ENCODE peak calls at places on chromosomes 16 and 17, in eight cellular contexts. Z, R, K, M, C, Q, T and P are unnamed samples.

GRCh38 chr16:11759163-11759834 is 16.6 kb upstream of the TXNDC11 start:
- DNase-seq in Z (no peak), R (no peak), K (no peak), M (no peak), C (no peak), Q (no peak), T (no peak), P (no peak)

GRCh38 chr16:83675136-83675535 is 132.6 kb upstream of the HSBP1 start:
- DNase-seq in Z (no peak), R (no peak), K (no peak), M (no peak), C (no peak), Q (no peak), T (no peak), P (peak; percentile 10)

GRCh38 chr17:29760771-29761682 is 138.3 kb upstream of the CORO6 start:
- DNase-seq in Z (peak; percentile 94), R (peak; percentile 96), K (peak; percentile 65), M (peak; percentile 95), C (peak; percentile 88), Q (peak; percentile 96), T (peak; percentile 43), P (peak; percentile 89)

GRCh38 chr16:75271441-75272096 is 20.1 kb upstream of the BCAR1 start:
- DNase-seq in Z (no peak), R (no peak), K (peak; percentile 15), M (no peak), C (no peak), Q (no peak), T (no peak), P (no peak)

GRCh38 chr17:48719642-48720262 is 2.6 kb downstream of the PRAC1 start:
- DNase-seq in Z (no peak), R (no peak), K (no peak), M (no peak), C (peak; percentile 93), Q (peak; percentile 47), T (no peak), P (no peak)

GRCh38 chr16:57141822-57142631 is 43.8 kb downstream of the PSME3IP1 start:
- DNase-seq in Z (no peak), R (peak; percentile 55), K (no peak), M (peak; percentile 64), C (no peak), Q (peak; percentile 17), T (no peak), P (no peak)

GRCh38 chr16:8655184-8655717 is 19.2 kb upstream of the ABAT start:
- DNase-seq in Z (no peak), R (peak; percentile 65), K (no peak), M (no peak), C (peak; percentile 63), Q (no peak), T (no peak), P (peak; percentile 63)

GRCh38 chr17:41332239-41332638 is 16.7 kb upstream of the KRTAP17-1 start:
- DNase-seq in Z (no peak), R (no peak), K (no peak), M (no peak), C (no peak), Q (no peak), T (no peak), P (no peak)

GRCh38 chr17:75364078-75364477 is 41.4 kb downstream of the GRB2 start:
- DNase-seq in Z (no peak), R (no peak), K (peak; percentile 61), M (no peak), C (no peak), Q (no peak), T (peak; percentile 48), P (peak; percentile 62)

GRCh38 chr17:55451203-55451641 is 29.6 kb upstream of the MMD start:
- DNase-seq in Z (no peak), R (no peak), K (no peak), M (no peak), C (no peak), Q (no peak), T (no peak), P (peak; percentile 70)

GRCh38 chr17:5555254-5555653 is 29.1 kb downstream of the NLRP1 start:
- DNase-seq in Z (no peak), R (no peak), K (peak; percentile 62), M (no peak), C (no peak), Q (no peak), T (peak; percentile 33), P (peak; percentile 82)

GRCh38 chr16:8694795-8695194 is 20.4 kb downstream of the ABAT start:
- DNase-seq in Z (no peak), R (no peak), K (no peak), M (no peak), C (no peak), Q (no peak), T (no peak), P (no peak)

GRCh38 chr17:75535119-75535537 is 9.6 kb downstream of the LLGL2 start:
- DNase-seq in Z (no peak), R (peak; percentile 87), K (no peak), M (no peak), C (no peak), Q (no peak), T (no peak), P (no peak)

GRCh38 chr17:21165922-21166598 is 39.3 kb downstream of the DHRS7B start:
- DNase-seq in Z (peak; percentile 89), R (no peak), K (no peak), M (no peak), C (no peak), Q (no peak), T (no peak), P (no peak)

GRCh38 chr16:51939371-51940005 is 607.5 kb downstream of the TOX3 start:
- DNase-seq in Z (no peak), R (no peak), K (no peak), M (no peak), C (no peak), Q (peak; percentile 68), T (no peak), P (no peak)

DNA sequence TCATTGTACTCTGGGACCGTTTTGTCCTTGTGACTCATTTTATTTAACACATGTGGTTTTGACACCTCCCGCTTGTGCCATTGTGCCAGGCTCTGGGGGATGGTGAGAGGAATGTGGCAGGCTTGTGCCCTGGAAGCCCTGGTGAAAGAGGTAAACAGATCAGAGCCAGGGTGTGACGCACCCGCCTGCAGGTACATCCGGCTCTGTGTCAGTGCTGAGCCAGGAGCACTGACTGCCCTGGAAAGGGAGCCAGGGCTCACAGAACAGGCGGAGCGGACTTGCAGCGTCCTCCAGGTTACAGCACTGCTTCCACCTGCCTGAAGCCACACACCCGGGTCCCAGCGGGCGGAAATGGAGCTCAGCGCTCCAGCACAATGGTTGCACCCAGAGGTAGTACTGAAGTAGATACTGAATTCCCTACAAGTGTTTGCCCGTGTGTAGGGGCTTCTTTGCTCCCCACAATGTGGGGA is 30.6 kb downstream of the CDRT15 start:
- DNase-seq in Z (peak; percentile 95), R (peak; percentile 72), K (peak; percentile 94), M (peak; percentile 86), C (peak; percentile 34), Q (no peak), T (no peak), P (no peak)
- TF ChIP-seq CTCF in Z (no peak), R (no peak), K (no peak), M (no peak), C (no peak), Q (no peak), T (no peak), P (no peak)

DNA sequence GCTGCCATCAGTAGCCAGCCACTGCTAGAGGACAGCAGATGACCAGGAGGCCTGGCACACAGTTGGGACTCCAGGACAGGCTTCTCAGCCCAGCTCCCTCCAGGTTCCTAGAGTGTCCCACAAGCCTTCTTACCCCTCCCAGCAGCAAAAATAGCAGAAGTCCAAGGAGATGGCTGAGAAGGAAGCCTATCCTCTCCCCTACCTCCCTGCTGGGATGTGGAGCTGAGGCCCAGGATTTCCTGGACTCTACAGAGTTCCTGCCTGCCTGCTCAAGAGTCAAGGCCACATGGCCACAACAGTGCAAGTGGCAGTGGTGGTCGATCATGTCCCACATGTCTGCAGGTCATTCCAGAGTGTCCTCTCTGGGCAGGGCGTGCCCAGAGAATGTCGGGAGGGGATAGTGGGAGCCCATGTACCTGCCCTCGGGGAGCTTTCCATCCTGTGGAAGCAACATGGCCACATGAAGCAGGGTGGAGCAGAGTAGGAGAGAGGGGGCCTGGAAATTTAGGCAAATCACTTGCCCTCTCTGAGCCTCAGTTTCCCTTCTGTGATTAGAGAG is 7.7 kb upstream of the HROB start:
- DNase-seq in Z (no peak), R (no peak), K (no peak), M (no peak), C (no peak), Q (no peak), T (no peak), P (no peak)
- TF ChIP-seq CTCF in Z (no peak), R (no peak), K (no peak), M (no peak), C (no peak), Q (no peak), T (no peak), P (no peak)

GRCh38 chr17:68431661-68432071 is 25.6 kb downstream of the WIPI1 start:
- DNase-seq in Z (no peak), R (peak; percentile 67), K (no peak), M (no peak), C (peak; percentile 45), Q (peak; percentile 41), T (no peak), P (peak; percentile 50)
- TF ChIP-seq CTCF in Z (no peak), R (peak; percentile 23), K (peak; percentile 50), M (no peak), C (peak; percentile 66), Q (peak; percentile 44), T (peak; percentile 38), P (peak; percentile 34)

GRCh38 chr17:82389379-82389778 is 17.8 kb downstream of the UTS2R start:
- DNase-seq in Z (no peak), R (no peak), K (no peak), M (no peak), C (no peak), Q (no peak), T (no peak), P (no peak)

GRCh38 chr17:82388922-82389283 is 17.3 kb downstream of the UTS2R start:
- DNase-seq in Z (peak; percentile 15), R (no peak), K (no peak), M (no peak), C (no peak), Q (no peak), T (no peak), P (no peak)

GRCh38 chr17:82386881-82387498 is 15.4 kb downstream of the UTS2R start:
- DNase-seq in Z (no peak), R (no peak), K (no peak), M (no peak), C (no peak), Q (no peak), T (no peak), P (no peak)

GRCh38 chr17:82387577-82388106 is 16.1 kb downstream of the UTS2R start:
- DNase-seq in Z (peak; percentile 5), R (no peak), K (no peak), M (no peak), C (no peak), Q (no peak), T (no peak), P (no peak)

DNA sequence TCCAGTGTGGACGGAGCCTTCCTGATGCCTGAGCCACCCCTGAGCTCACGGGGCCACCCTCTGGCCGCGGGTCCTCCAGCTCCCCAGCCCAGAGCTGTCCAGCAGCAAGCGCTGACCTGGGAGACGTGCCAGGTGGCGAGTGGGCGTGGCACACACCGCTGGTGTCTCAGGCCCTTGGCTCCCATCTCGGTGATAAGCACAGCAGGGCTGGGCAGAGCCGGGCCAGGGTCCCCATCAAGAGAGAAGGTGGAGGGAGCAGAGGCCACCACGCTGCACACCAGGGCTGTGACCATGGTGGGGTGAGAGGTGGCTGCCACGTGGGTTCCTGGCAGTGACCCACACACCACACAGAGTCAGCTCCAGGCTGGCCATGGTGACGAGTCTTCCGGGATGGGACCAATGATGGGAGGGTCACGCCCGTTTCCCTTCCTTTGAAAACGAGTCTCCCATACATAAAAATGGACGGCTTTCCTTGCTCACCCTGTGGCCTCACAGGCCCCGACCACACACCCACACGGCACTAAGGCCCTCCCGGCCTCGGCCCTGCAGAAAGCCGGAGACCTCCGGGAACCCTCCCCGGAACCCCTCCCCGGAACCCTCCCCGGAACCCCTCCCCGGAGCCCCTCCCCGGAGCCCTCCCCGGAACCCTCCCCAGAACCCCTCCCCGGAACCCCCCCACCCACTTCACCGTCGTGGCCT is 16.8 kb downstream of the UTS2R start:
- DNase-seq in Z (peak; percentile 42), R (no peak), K (no peak), M (no peak), C (no peak), Q (peak; percentile 63), T (no peak), P (no peak)
- TF ChIP-seq CTCF in Z (no peak), R (no peak), K (no peak), M (no peak), C (no peak), Q (no peak), T (no peak), P (no peak)